ENCODE peak calls at places on chromosomes 2 and 18, in nine cellular contexts. One of them, this sample, is unnamed.

GRCh38 chr2:150618215-150618905 is 130.9 kb upstream of the RND3 start:
- DNase-seq in activated T-helper 1 cell treated with anti-CD3 and anti-CD28 coated beads, Interleukin-2, amount 50 U/mL, for 16 hours: no peak
- DNase-seq in activated B cell treated with CpG ODN at 0.5 μM for 24 hours: no peak
- DNase-seq in activated T-cell treated with anti-CD3 and anti-CD28 coated beads, Interleukin-2, amount 50 U/mL, for 72 hours: no peak
- DNase-seq in NCI-H1092: no peak
- DNase-seq in left cardiac atrium: no peak
- DNase-seq in NCI-H1105: no peak
- DNase-seq in aorta: no peak
- DNase-seq in iPS-NIHi11: no peak
- DNase-seq in this sample: peak; percentile 38

GRCh38 chr18:23237524-23238151 is 102.4 kb downstream of the CABLES1 start:
- DNase-seq in activated T-helper 1 cell treated with anti-CD3 and anti-CD28 coated beads, Interleukin-2, amount 50 U/mL, for 16 hours: no peak
- DNase-seq in activated B cell treated with CpG ODN at 0.5 μM for 24 hours: peak; percentile 42
- DNase-seq in activated T-cell treated with anti-CD3 and anti-CD28 coated beads, Interleukin-2, amount 50 U/mL, for 72 hours: peak; percentile 59
- DNase-seq in NCI-H1092: no peak
- DNase-seq in left cardiac atrium: peak; percentile 71
- DNase-seq in NCI-H1105: no peak
- DNase-seq in aorta: peak; percentile 81
- DNase-seq in iPS-NIHi11: peak; percentile 68
- DNase-seq in this sample: no peak

GRCh38 chr2:26481705-26482104 is 3.8 kb upstream of the OTOF start:
- DNase-seq in activated T-helper 1 cell treated with anti-CD3 and anti-CD28 coated beads, Interleukin-2, amount 50 U/mL, for 16 hours: no peak
- DNase-seq in activated B cell treated with CpG ODN at 0.5 μM for 24 hours: no peak
- DNase-seq in activated T-cell treated with anti-CD3 and anti-CD28 coated beads, Interleukin-2, amount 50 U/mL, for 72 hours: no peak
- DNase-seq in NCI-H1092: no peak
- DNase-seq in left cardiac atrium: no peak
- DNase-seq in NCI-H1105: no peak
- DNase-seq in aorta: no peak
- DNase-seq in iPS-NIHi11: no peak
- DNase-seq in this sample: no peak

GRCh38 chr2:96320326-96321229 is 4.5 kb upstream of the ITPRIPL1 start:
- DNase-seq in activated T-helper 1 cell treated with anti-CD3 and anti-CD28 coated beads, Interleukin-2, amount 50 U/mL, for 16 hours: no peak
- DNase-seq in activated B cell treated with CpG ODN at 0.5 μM for 24 hours: no peak
- DNase-seq in activated T-cell treated with anti-CD3 and anti-CD28 coated beads, Interleukin-2, amount 50 U/mL, for 72 hours: no peak
- DNase-seq in NCI-H1092: no peak
- DNase-seq in left cardiac atrium: no peak
- DNase-seq in NCI-H1105: no peak
- DNase-seq in aorta: no peak
- DNase-seq in iPS-NIHi11: no peak
- DNase-seq in this sample: no peak

GRCh38 chr2:165240927-165241326 is 1.7 kb downstream of the SCN2A start:
- DNase-seq in activated T-helper 1 cell treated with anti-CD3 and anti-CD28 coated beads, Interleukin-2, amount 50 U/mL, for 16 hours: no peak
- DNase-seq in activated B cell treated with CpG ODN at 0.5 μM for 24 hours: no peak
- DNase-seq in activated T-cell treated with anti-CD3 and anti-CD28 coated beads, Interleukin-2, amount 50 U/mL, for 72 hours: no peak
- DNase-seq in NCI-H1092: no peak
- DNase-seq in left cardiac atrium: no peak
- DNase-seq in NCI-H1105: no peak
- DNase-seq in aorta: no peak
- DNase-seq in iPS-NIHi11: no peak
- DNase-seq in this sample: no peak

GRCh38 chr18:7755753-7756475 is 188.8 kb downstream of the PTPRM start:
- DNase-seq in activated T-helper 1 cell treated with anti-CD3 and anti-CD28 coated beads, Interleukin-2, amount 50 U/mL, for 16 hours: no peak
- DNase-seq in activated B cell treated with CpG ODN at 0.5 μM for 24 hours: no peak
- DNase-seq in activated T-cell treated with anti-CD3 and anti-CD28 coated beads, Interleukin-2, amount 50 U/mL, for 72 hours: no peak
- DNase-seq in NCI-H1092: no peak
- DNase-seq in left cardiac atrium: no peak
- DNase-seq in NCI-H1105: no peak
- DNase-seq in aorta: no peak
- DNase-seq in iPS-NIHi11: no peak
- DNase-seq in this sample: no peak

GRCh38 chr2:226131299-226131784 is 668.3 kb downstream of the IRS1 start:
- DNase-seq in activated T-helper 1 cell treated with anti-CD3 and anti-CD28 coated beads, Interleukin-2, amount 50 U/mL, for 16 hours: no peak
- DNase-seq in activated B cell treated with CpG ODN at 0.5 μM for 24 hours: no peak
- DNase-seq in activated T-cell treated with anti-CD3 and anti-CD28 coated beads, Interleukin-2, amount 50 U/mL, for 72 hours: no peak
- DNase-seq in NCI-H1092: no peak
- DNase-seq in left cardiac atrium: no peak
- DNase-seq in NCI-H1105: no peak
- DNase-seq in aorta: no peak
- DNase-seq in iPS-NIHi11: no peak
- DNase-seq in this sample: no peak

GRCh38 chr2:157336137-157336721 is 10.6 kb upstream of the ERMN start:
- DNase-seq in activated T-helper 1 cell treated with anti-CD3 and anti-CD28 coated beads, Interleukin-2, amount 50 U/mL, for 16 hours: no peak
- DNase-seq in activated B cell treated with CpG ODN at 0.5 μM for 24 hours: no peak
- DNase-seq in activated T-cell treated with anti-CD3 and anti-CD28 coated beads, Interleukin-2, amount 50 U/mL, for 72 hours: peak; percentile 61
- DNase-seq in NCI-H1092: no peak
- DNase-seq in left cardiac atrium: no peak
- DNase-seq in NCI-H1105: no peak
- DNase-seq in aorta: no peak
- DNase-seq in iPS-NIHi11: peak; percentile 50
- DNase-seq in this sample: peak; percentile 40

GRCh38 chr2:98029718-98030222 is 34.0 kb upstream of the TMEM131 start:
- DNase-seq in activated T-helper 1 cell treated with anti-CD3 and anti-CD28 coated beads, Interleukin-2, amount 50 U/mL, for 16 hours: no peak
- DNase-seq in activated B cell treated with CpG ODN at 0.5 μM for 24 hours: no peak
- DNase-seq in activated T-cell treated with anti-CD3 and anti-CD28 coated beads, Interleukin-2, amount 50 U/mL, for 72 hours: no peak
- DNase-seq in NCI-H1092: no peak
- DNase-seq in left cardiac atrium: no peak
- DNase-seq in NCI-H1105: no peak
- DNase-seq in aorta: no peak
- DNase-seq in iPS-NIHi11: no peak
- DNase-seq in this sample: no peak

GRCh38 chr18:49752095-49752457 is 61.3 kb downstream of the ACAA2 start:
- DNase-seq in activated T-helper 1 cell treated with anti-CD3 and anti-CD28 coated beads, Interleukin-2, amount 50 U/mL, for 16 hours: no peak
- DNase-seq in activated B cell treated with CpG ODN at 0.5 μM for 24 hours: no peak
- DNase-seq in activated T-cell treated with anti-CD3 and anti-CD28 coated beads, Interleukin-2, amount 50 U/mL, for 72 hours: no peak
- DNase-seq in NCI-H1092: no peak
- DNase-seq in left cardiac atrium: no peak
- DNase-seq in NCI-H1105: no peak
- DNase-seq in aorta: no peak
- DNase-seq in iPS-NIHi11: no peak
- DNase-seq in this sample: no peak

GRCh38 chr18:41072946-41073345 is 882.1 kb upstream of the PIK3C3 start:
- DNase-seq in activated T-helper 1 cell treated with anti-CD3 and anti-CD28 coated beads, Interleukin-2, amount 50 U/mL, for 16 hours: no peak
- DNase-seq in activated B cell treated with CpG ODN at 0.5 μM for 24 hours: no peak
- DNase-seq in activated T-cell treated with anti-CD3 and anti-CD28 coated beads, Interleukin-2, amount 50 U/mL, for 72 hours: no peak
- DNase-seq in NCI-H1092: no peak
- DNase-seq in left cardiac atrium: no peak
- DNase-seq in NCI-H1105: no peak
- DNase-seq in aorta: no peak
- DNase-seq in iPS-NIHi11: no peak
- DNase-seq in this sample: no peak

GRCh38 chr2:62263076-62263475 is 67.2 kb downstream of the B3GNT2 start:
- DNase-seq in activated T-helper 1 cell treated with anti-CD3 and anti-CD28 coated beads, Interleukin-2, amount 50 U/mL, for 16 hours: no peak
- DNase-seq in activated B cell treated with CpG ODN at 0.5 μM for 24 hours: no peak
- DNase-seq in activated T-cell treated with anti-CD3 and anti-CD28 coated beads, Interleukin-2, amount 50 U/mL, for 72 hours: no peak
- DNase-seq in NCI-H1092: no peak
- DNase-seq in left cardiac atrium: no peak
- DNase-seq in NCI-H1105: no peak
- DNase-seq in aorta: no peak
- DNase-seq in iPS-NIHi11: no peak
- DNase-seq in this sample: no peak

GRCh38 chr2:61135510-61135909 is 26.5 kb upstream of the C2orf74 start:
- DNase-seq in activated T-helper 1 cell treated with anti-CD3 and anti-CD28 coated beads, Interleukin-2, amount 50 U/mL, for 16 hours: no peak
- DNase-seq in activated B cell treated with CpG ODN at 0.5 μM for 24 hours: no peak
- DNase-seq in activated T-cell treated with anti-CD3 and anti-CD28 coated beads, Interleukin-2, amount 50 U/mL, for 72 hours: no peak
- DNase-seq in NCI-H1092: no peak
- DNase-seq in left cardiac atrium: no peak
- DNase-seq in NCI-H1105: no peak
- DNase-seq in aorta: no peak
- DNase-seq in iPS-NIHi11: no peak
- DNase-seq in this sample: peak; percentile 30

GRCh38 chr18:2906522-2907458 is 60.0 kb downstream of the EMILIN2 start:
- DNase-seq in activated T-helper 1 cell treated with anti-CD3 and anti-CD28 coated beads, Interleukin-2, amount 50 U/mL, for 16 hours: no peak
- DNase-seq in activated B cell treated with CpG ODN at 0.5 μM for 24 hours: peak; percentile 48
- DNase-seq in activated T-cell treated with anti-CD3 and anti-CD28 coated beads, Interleukin-2, amount 50 U/mL, for 72 hours: peak; percentile 69
- DNase-seq in NCI-H1092: no peak
- DNase-seq in left cardiac atrium: peak; percentile 45
- DNase-seq in NCI-H1105: no peak
- DNase-seq in aorta: no peak
- DNase-seq in iPS-NIHi11: peak; percentile 88
- DNase-seq in this sample: no peak

GRCh38 chr2:119009110-119009509 is 67.1 kb downstream of the MARCO start:
- DNase-seq in activated T-helper 1 cell treated with anti-CD3 and anti-CD28 coated beads, Interleukin-2, amount 50 U/mL, for 16 hours: no peak
- DNase-seq in activated B cell treated with CpG ODN at 0.5 μM for 24 hours: no peak
- DNase-seq in activated T-cell treated with anti-CD3 and anti-CD28 coated beads, Interleukin-2, amount 50 U/mL, for 72 hours: no peak
- DNase-seq in NCI-H1092: no peak
- DNase-seq in left cardiac atrium: no peak
- DNase-seq in NCI-H1105: no peak
- DNase-seq in aorta: no peak
- DNase-seq in iPS-NIHi11: no peak
- DNase-seq in this sample: no peak

GRCh38 chr2:61620244-61621159 is 82.3 kb upstream of the XPO1 start:
- DNase-seq in activated T-helper 1 cell treated with anti-CD3 and anti-CD28 coated beads, Interleukin-2, amount 50 U/mL, for 16 hours: no peak
- DNase-seq in activated B cell treated with CpG ODN at 0.5 μM for 24 hours: no peak
- DNase-seq in activated T-cell treated with anti-CD3 and anti-CD28 coated beads, Interleukin-2, amount 50 U/mL, for 72 hours: peak; percentile 7
- DNase-seq in NCI-H1092: no peak
- DNase-seq in left cardiac atrium: no peak
- DNase-seq in NCI-H1105: no peak
- DNase-seq in aorta: no peak
- DNase-seq in iPS-NIHi11: no peak
- DNase-seq in this sample: peak; percentile 80

GRCh38 chr18:57002627-57003026 is 144.3 kb upstream of the BOD1L2 start:
- DNase-seq in activated T-helper 1 cell treated with anti-CD3 and anti-CD28 coated beads, Interleukin-2, amount 50 U/mL, for 16 hours: no peak
- DNase-seq in activated B cell treated with CpG ODN at 0.5 μM for 24 hours: no peak
- DNase-seq in activated T-cell treated with anti-CD3 and anti-CD28 coated beads, Interleukin-2, amount 50 U/mL, for 72 hours: no peak
- DNase-seq in NCI-H1092: peak; percentile 67
- DNase-seq in left cardiac atrium: no peak
- DNase-seq in NCI-H1105: no peak
- DNase-seq in aorta: no peak
- DNase-seq in iPS-NIHi11: no peak
- DNase-seq in this sample: no peak

GRCh38 chr2:241666627-241667400 is 19.8 kb downstream of the DTYMK start:
- DNase-seq in activated T-helper 1 cell treated with anti-CD3 and anti-CD28 coated beads, Interleukin-2, amount 50 U/mL, for 16 hours: no peak
- DNase-seq in activated B cell treated with CpG ODN at 0.5 μM for 24 hours: no peak
- DNase-seq in activated T-cell treated with anti-CD3 and anti-CD28 coated beads, Interleukin-2, amount 50 U/mL, for 72 hours: no peak
- DNase-seq in NCI-H1092: no peak
- DNase-seq in left cardiac atrium: no peak
- DNase-seq in NCI-H1105: no peak
- DNase-seq in aorta: no peak
- DNase-seq in iPS-NIHi11: peak; percentile 50
- DNase-seq in this sample: no peak

GRCh38 chr2:189576361-189576760 is 4.2 kb downstream of the SLC40A1 start:
- DNase-seq in activated T-helper 1 cell treated with anti-CD3 and anti-CD28 coated beads, Interleukin-2, amount 50 U/mL, for 16 hours: no peak
- DNase-seq in activated B cell treated with CpG ODN at 0.5 μM for 24 hours: no peak
- DNase-seq in activated T-cell treated with anti-CD3 and anti-CD28 coated beads, Interleukin-2, amount 50 U/mL, for 72 hours: no peak
- DNase-seq in NCI-H1092: no peak
- DNase-seq in left cardiac atrium: peak; percentile 50
- DNase-seq in NCI-H1105: no peak
- DNase-seq in aorta: no peak
- DNase-seq in iPS-NIHi11: no peak
- DNase-seq in this sample: no peak

GRCh38 chr2:240413813-240414429 is 21.5 kb upstream of the GPC1 start:
- DNase-seq in activated T-helper 1 cell treated with anti-CD3 and anti-CD28 coated beads, Interleukin-2, amount 50 U/mL, for 16 hours: no peak
- DNase-seq in activated B cell treated with CpG ODN at 0.5 μM for 24 hours: no peak
- DNase-seq in activated T-cell treated with anti-CD3 and anti-CD28 coated beads, Interleukin-2, amount 50 U/mL, for 72 hours: no peak
- DNase-seq in NCI-H1092: no peak
- DNase-seq in left cardiac atrium: no peak
- DNase-seq in NCI-H1105: no peak
- DNase-seq in aorta: peak; percentile 30
- DNase-seq in iPS-NIHi11: no peak
- DNase-seq in this sample: no peak

GRCh38 chr18:60277855-60278480 is 94.6 kb downstream of the MC4R start:
- DNase-seq in activated T-helper 1 cell treated with anti-CD3 and anti-CD28 coated beads, Interleukin-2, amount 50 U/mL, for 16 hours: no peak
- DNase-seq in activated B cell treated with CpG ODN at 0.5 μM for 24 hours: no peak
- DNase-seq in activated T-cell treated with anti-CD3 and anti-CD28 coated beads, Interleukin-2, amount 50 U/mL, for 72 hours: no peak
- DNase-seq in NCI-H1092: no peak
- DNase-seq in left cardiac atrium: no peak
- DNase-seq in NCI-H1105: peak; percentile 82
- DNase-seq in aorta: no peak
- DNase-seq in iPS-NIHi11: no peak
- DNase-seq in this sample: peak; percentile 50

GRCh38 chr2:226701052-226701451 is 98.6 kb downstream of the IRS1 start:
- DNase-seq in activated T-helper 1 cell treated with anti-CD3 and anti-CD28 coated beads, Interleukin-2, amount 50 U/mL, for 16 hours: no peak
- DNase-seq in activated B cell treated with CpG ODN at 0.5 μM for 24 hours: no peak
- DNase-seq in activated T-cell treated with anti-CD3 and anti-CD28 coated beads, Interleukin-2, amount 50 U/mL, for 72 hours: no peak
- DNase-seq in NCI-H1092: no peak
- DNase-seq in left cardiac atrium: no peak
- DNase-seq in NCI-H1105: no peak
- DNase-seq in aorta: no peak
- DNase-seq in iPS-NIHi11: no peak
- DNase-seq in this sample: no peak

GRCh38 chr2:26922638-26923466 is 47.6 kb upstream of the MAPRE3 start:
- DNase-seq in activated T-helper 1 cell treated with anti-CD3 and anti-CD28 coated beads, Interleukin-2, amount 50 U/mL, for 16 hours: no peak
- DNase-seq in activated B cell treated with CpG ODN at 0.5 μM for 24 hours: no peak
- DNase-seq in activated T-cell treated with anti-CD3 and anti-CD28 coated beads, Interleukin-2, amount 50 U/mL, for 72 hours: peak; percentile 35
- DNase-seq in NCI-H1092: peak; percentile 43
- DNase-seq in left cardiac atrium: no peak
- DNase-seq in NCI-H1105: peak; percentile 22
- DNase-seq in aorta: no peak
- DNase-seq in iPS-NIHi11: peak; percentile 90
- DNase-seq in this sample: peak; percentile 84

GRCh38 chr2:23791030-23791429 is 135.9 kb downstream of the ATAD2B start:
- DNase-seq in activated T-helper 1 cell treated with anti-CD3 and anti-CD28 coated beads, Interleukin-2, amount 50 U/mL, for 16 hours: no peak
- DNase-seq in activated B cell treated with CpG ODN at 0.5 μM for 24 hours: no peak
- DNase-seq in activated T-cell treated with anti-CD3 and anti-CD28 coated beads, Interleukin-2, amount 50 U/mL, for 72 hours: no peak
- DNase-seq in NCI-H1092: no peak
- DNase-seq in left cardiac atrium: no peak
- DNase-seq in NCI-H1105: no peak
- DNase-seq in aorta: no peak
- DNase-seq in iPS-NIHi11: no peak
- DNase-seq in this sample: peak; percentile 42

GRCh38 chr18:22936515-22936914 is 3.4 kb downstream of the RBBP8 start:
- DNase-seq in activated T-helper 1 cell treated with anti-CD3 and anti-CD28 coated beads, Interleukin-2, amount 50 U/mL, for 16 hours: no peak
- DNase-seq in activated B cell treated with CpG ODN at 0.5 μM for 24 hours: no peak
- DNase-seq in activated T-cell treated with anti-CD3 and anti-CD28 coated beads, Interleukin-2, amount 50 U/mL, for 72 hours: no peak
- DNase-seq in NCI-H1092: no peak
- DNase-seq in left cardiac atrium: no peak
- DNase-seq in NCI-H1105: no peak
- DNase-seq in aorta: no peak
- DNase-seq in iPS-NIHi11: no peak
- DNase-seq in this sample: no peak

GRCh38 chr2:214542866-214543265 is 132.0 kb downstream of the VWC2L start:
- DNase-seq in activated T-helper 1 cell treated with anti-CD3 and anti-CD28 coated beads, Interleukin-2, amount 50 U/mL, for 16 hours: no peak
- DNase-seq in activated B cell treated with CpG ODN at 0.5 μM for 24 hours: no peak
- DNase-seq in activated T-cell treated with anti-CD3 and anti-CD28 coated beads, Interleukin-2, amount 50 U/mL, for 72 hours: no peak
- DNase-seq in NCI-H1092: no peak
- DNase-seq in left cardiac atrium: no peak
- DNase-seq in NCI-H1105: no peak
- DNase-seq in aorta: no peak
- DNase-seq in iPS-NIHi11: no peak
- DNase-seq in this sample: peak; percentile 20

GRCh38 chr2:28251337-28251736 is 141.3 kb upstream of the FOSL2 start:
- DNase-seq in activated T-helper 1 cell treated with anti-CD3 and anti-CD28 coated beads, Interleukin-2, amount 50 U/mL, for 16 hours: no peak
- DNase-seq in activated B cell treated with CpG ODN at 0.5 μM for 24 hours: no peak
- DNase-seq in activated T-cell treated with anti-CD3 and anti-CD28 coated beads, Interleukin-2, amount 50 U/mL, for 72 hours: no peak
- DNase-seq in NCI-H1092: no peak
- DNase-seq in left cardiac atrium: no peak
- DNase-seq in NCI-H1105: no peak
- DNase-seq in aorta: no peak
- DNase-seq in iPS-NIHi11: no peak
- DNase-seq in this sample: no peak

This sample was measured in A172.